ENCODE peak calls at places on chromosome 17, in seven cellular contexts. P, H, L, D, M, J and I are unnamed samples.

GRCh38 chr17:44071198-44071520 is 624 bp downstream of the G6PC3 start:
- DNase-seq in L (no peak), J (no peak), H (no peak), M (no peak), D (no peak), P (no peak), I (no peak)

GRCh38 chr17:21282231-21282630 is 2.3 kb upstream of the MAP2K3 start:
- DNase-seq in D (no peak), P (no peak), J (no peak), M (no peak), H (no peak), L (no peak), I (peak; percentile 60)

GRCh38 chr17:12952012-12952411 is 65.8 kb downstream of the ELAC2 start:
- DNase-seq in H (no peak), P (no peak), M (no peak), L (no peak), D (no peak), J (no peak), I (no peak)

GRCh38 chr17:72115789-72116520 is 4.9 kb upstream of the SOX9 start:
- DNase-seq in J (no peak), L (no peak), H (no peak), D (no peak), M (no peak), P (no peak), I (no peak)

GRCh38 chr17:65554568-65555223 is 6.8 kb downstream of the AXIN2 start:
- DNase-seq in H (no peak), P (no peak), D (no peak), J (no peak), L (no peak), M (no peak), I (no peak)

GRCh38 chr17:66123163-66123562 is 68.8 kb downstream of the CEP112 start:
- DNase-seq in L (no peak), J (no peak), P (no peak), M (no peak), D (no peak), H (no peak), I (no peak)

GRCh38 chr17:21253646-21254441 is 634 bp upstream of the NATD1 start:
- DNase-seq in D (no peak), H (no peak), M (no peak), J (no peak), L (no peak), P (no peak), I (no peak)

GRCh38 chr17:66755101-66755943 is 79.6 kb upstream of the CACNG5 start:
- DNase-seq in P (no peak), M (no peak), H (no peak), L (no peak), J (no peak), D (no peak), I (no peak)

GRCh38 chr17:49565948-49566491 is 9.7 kb upstream of the NXPH3 start:
- DNase-seq in L (peak; percentile 81), H (no peak), P (no peak), J (peak; percentile 92), D (peak; percentile 87), M (no peak), I (no peak)

GRCh38 chr17:19513897-19514488 is 19.7 kb upstream of the SLC47A1 start:
- DNase-seq in H (no peak), J (peak; percentile 53), L (peak; percentile 48), M (no peak), D (peak; percentile 74), P (peak; percentile 78), I (peak; percentile 61)

GRCh38 chr17:2975469-2975958 is 87.9 kb downstream of the OR1D5 start:
- DNase-seq in M (no peak), L (no peak), P (no peak), J (peak; percentile 29), D (peak; percentile 56), H (no peak), I (no peak)
- TF ChIP-seq POLR2A in M (no peak), L (no peak), P (no peak), J (no peak), D (no peak), H (no peak), I (no peak)

GRCh38 chr17:64326420-64327054 is 63.5 kb upstream of the TEX2 start:
- DNase-seq in L (peak; percentile 47), P (peak; percentile 99), M (peak; percentile 36), J (peak; percentile 93), D (peak; percentile 44), H (no peak), I (no peak)
- TF ChIP-seq POLR2A in L (no peak), P (no peak), M (no peak), J (no peak), D (no peak), H (no peak), I (no peak)

DNA sequence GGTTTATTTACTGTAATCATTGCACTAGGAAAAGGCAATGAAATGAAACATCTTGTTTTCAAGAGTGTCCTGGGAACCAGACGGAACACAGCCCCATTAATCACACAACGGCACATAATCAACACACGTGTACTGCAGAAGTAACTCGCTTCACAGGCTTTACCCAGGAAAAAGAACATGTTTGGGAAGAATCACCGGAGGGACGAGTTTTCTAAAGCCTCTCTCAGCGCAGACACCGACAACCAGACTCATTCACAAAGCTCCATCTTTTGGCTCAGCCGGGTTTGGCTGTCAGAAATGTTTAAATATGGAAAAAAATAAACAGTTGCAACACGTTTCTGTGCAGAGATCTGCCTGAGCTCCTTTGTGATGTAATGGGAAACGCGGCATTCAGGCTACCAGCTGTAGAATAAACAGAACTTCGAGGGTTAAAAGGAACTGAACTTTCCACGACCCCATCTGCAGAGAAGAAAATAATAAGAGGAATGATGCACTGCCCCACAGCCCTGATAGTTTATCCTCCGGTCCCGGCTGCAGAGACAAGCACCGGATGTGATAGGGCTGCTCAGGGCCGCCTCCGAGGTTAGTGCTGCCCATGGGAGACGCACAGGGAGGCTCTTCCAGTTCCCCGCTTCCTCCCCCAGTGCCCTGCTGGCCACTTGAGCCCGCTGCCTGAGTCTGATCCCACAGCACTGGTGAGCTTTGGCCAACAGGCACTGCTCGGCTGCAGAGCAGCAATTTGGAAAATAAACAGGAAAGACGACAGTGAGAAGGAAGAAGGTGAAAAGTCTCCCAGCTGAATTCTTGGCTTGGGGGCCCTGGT is 119.8 kb downstream of the HIC1 start:
- DNase-seq in P (no peak), J (no peak), L (peak; percentile 37), M (no peak), H (no peak), D (no peak), I (no peak)
- TF ChIP-seq POLR2A in P (no peak), J (no peak), L (no peak), M (no peak), H (no peak), D (no peak), I (no peak)

GRCh38 chr17:82328141-82328993 is 5.2 kb downstream of the SECTM1 start:
- DNase-seq in L (no peak), J (no peak), H (no peak), D (peak; percentile 61), M (no peak), P (no peak), I (no peak)
- TF ChIP-seq POLR2A in L (no peak), J (no peak), H (no peak), D (no peak), M (no peak), P (no peak), I (no peak)

GRCh38 chr17:1421470-1421869 is 21.4 kb upstream of the YWHAE start:
- DNase-seq in P (no peak), M (no peak), H (no peak), D (no peak), L (no peak), J (no peak), I (no peak)

GRCh38 chr17:1423456-1424135 is 23.6 kb upstream of the YWHAE start:
- DNase-seq in L (no peak), H (no peak), M (no peak), D (no peak), J (no peak), P (no peak), I (no peak)

GRCh38 chr17:1420163-1420562 is 20.1 kb upstream of the YWHAE start:
- DNase-seq in J (no peak), H (no peak), P (no peak), M (no peak), D (no peak), L (no peak), I (no peak)

GRCh38 chr17:1420981-1421380 is 21.0 kb upstream of the YWHAE start:
- DNase-seq in J (no peak), D (no peak), L (no peak), H (no peak), M (no peak), P (no peak), I (no peak)

GRCh38 chr17:1422907-1423306 is 22.9 kb upstream of the YWHAE start:
- DNase-seq in J (no peak), P (no peak), M (no peak), L (no peak), D (no peak), H (no peak), I (no peak)
- TF ChIP-seq POLR2A in J (no peak), P (no peak), M (no peak), L (no peak), D (no peak), H (no peak), I (no peak)

GRCh38 chr17:15412606-15413005 is 54.8 kb downstream of the CDRT4 start:
- DNase-seq in J (no peak), H (no peak), D (no peak), L (no peak), M (no peak), P (no peak), I (no peak)

GRCh38 chr17:15411556-15412198 is 55.7 kb downstream of the CDRT4 start:
- DNase-seq in D (no peak), P (peak; percentile 69), H (no peak), L (peak; percentile 31), M (no peak), J (no peak), I (no peak)

GRCh38 chr17:15413101-15413750 is 54.2 kb downstream of the CDRT4 start:
- DNase-seq in L (no peak), M (no peak), D (no peak), J (no peak), P (no peak), H (no peak), I (no peak)

GRCh38 chr17:15408803-15409202 is 58.6 kb downstream of the CDRT4 start:
- DNase-seq in H (no peak), M (no peak), J (no peak), D (no peak), L (no peak), P (no peak), I (no peak)

DNA sequence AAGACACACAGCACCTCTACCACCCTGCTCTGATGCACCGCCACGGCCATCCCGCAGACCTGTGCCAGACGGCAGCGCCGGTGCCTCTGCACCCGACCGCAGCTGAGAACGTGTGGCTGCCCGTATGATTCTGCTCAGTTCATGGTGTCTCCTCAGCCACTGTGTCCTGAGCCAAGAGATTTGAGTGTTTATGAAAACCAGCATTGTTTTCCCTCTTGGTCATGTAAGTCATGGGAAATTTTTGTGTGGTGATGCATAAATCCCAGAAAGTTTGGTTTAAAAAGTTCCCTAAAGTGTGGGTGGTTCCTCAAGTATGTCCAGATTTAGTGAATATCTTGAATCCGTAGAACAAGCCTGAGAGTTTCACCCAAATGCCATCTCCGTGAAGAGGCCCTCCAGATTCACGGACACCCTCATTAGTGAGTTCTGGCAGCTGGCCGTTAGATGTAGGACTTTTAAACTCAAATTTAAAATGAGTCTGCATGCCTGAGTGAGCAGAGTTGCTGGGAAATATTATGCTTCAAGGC is 57.6 kb downstream of the CDRT4 start:
- DNase-seq in M (no peak), H (no peak), L (peak; percentile 47), P (no peak), D (no peak), J (peak; percentile 82), I (no peak)
- TF ChIP-seq POLR2A in M (no peak), H (peak; percentile 26), L (peak; percentile 72), P (no peak), D (no peak), J (peak; percentile 40), I (no peak)